ENCODE peak calls at places on chromosome 9, in five cellular contexts. D, I, V, R and Y are unnamed samples.

GRCh38 chr9:120066315-120066714 is 513.7 kb downstream of the CDK5RAP2 start:
- DNase-seq in D (no peak), I (no peak), R (no peak), V (no peak), Y (no peak)

GRCh38 chr9:115373000-115373709 is 255.2 kb upstream of the TNC start:
- DNase-seq in I (peak), D (no peak), R (no peak), V (peak), Y (no peak)

GRCh38 chr9:81264516-81264915 is 424.8 kb downstream of the TLE1 start:
- DNase-seq in I (peak), D (no peak), V (no peak), R (no peak), Y (no peak)

GRCh38 chr9:110370316-110370715 is 32.7 kb upstream of the TXNDC8 start:
- DNase-seq in I (peak), D (no peak), V (no peak), R (no peak), Y (no peak)

GRCh38 chr9:82555408-82555807 is 507.5 kb downstream of the RASEF start:
- DNase-seq in I (peak), V (no peak), D (no peak), R (no peak), Y (no peak)

GRCh38 chr9:16342621-16343020 is 527.8 kb downstream of the BNC2 start:
- DNase-seq in R (no peak), I (no peak), V (no peak), D (no peak), Y (no peak)

GRCh38 chr9:113993838-113994540 is 84.1 kb downstream of the AMBP start:
- DNase-seq in I (peak), D (no peak), R (no peak), V (no peak), Y (no peak)

GRCh38 chr9:6759114-6759977 is 1.6 kb downstream of the KDM4C start:
- DNase-seq in D (peak), I (peak), V (no peak), R (no peak), Y (peak)

GRCh38 chr9:122393284-122393983 is 22.6 kb downstream of the PTGS1 start:
- DNase-seq in I (no peak), R (no peak), D (no peak), V (no peak), Y (no peak)

GRCh38 chr9:121929893-121930875 is 162.9 kb downstream of the TTLL11 start:
- DNase-seq in D (no peak), I (no peak), V (no peak), R (no peak), Y (no peak)

GRCh38 chr9:71072587-71072986 is 48.8 kb downstream of the TRPM3 start:
- DNase-seq in D (no peak), R (no peak), I (no peak), V (no peak), Y (no peak)

GRCh38 chr9:81361311-81361710 is 328.0 kb downstream of the TLE1 start:
- DNase-seq in V (no peak), I (no peak), R (no peak), D (no peak), Y (no peak)

GRCh38 chr9:70263421-70263820 is 4.6 kb downstream of the SMC5 start:
- DNase-seq in R (no peak), V (no peak), D (no peak), I (peak), Y (no peak)

GRCh38 chr9:130924448-130924788 is 14.6 kb downstream of the FIBCD1 start:
- DNase-seq in I (no peak), D (no peak), V (no peak), R (no peak), Y (no peak)

GRCh38 chr9:123637596-123637939 is 281.6 kb downstream of the CRB2 start:
- DNase-seq in D (no peak), I (peak), V (no peak), R (no peak), Y (no peak)

GRCh38 chr9:80028501-80028900 is 456.7 kb downstream of the TLE4 start:
- DNase-seq in D (no peak), V (no peak), I (no peak), R (no peak), Y (no peak)

GRCh38 chr9:113484258-113484730 is 20.8 kb downstream of the RGS3 start:
- DNase-seq in I (peak), D (no peak), V (no peak), R (no peak), Y (no peak)

GRCh38 chr9:21585756-21586752 is 103.9 kb upstream of the IFNE start:
- DNase-seq in R (no peak), D (no peak), I (peak), V (no peak), Y (no peak)

GRCh38 chr9:129604766-129605163 is 16.1 kb downstream of the C9orf50 start:
- DNase-seq in I (no peak), V (no peak), R (no peak), D (no peak), Y (no peak)

GRCh38 chr9:137052998-137053943 is 590 bp downstream of the ENTPD2 start:
- DNase-seq in I (no peak), R (no peak), D (no peak), V (no peak), Y (no peak)

GRCh38 chr9:21078702-21079101 is 960 bp upstream of the IFNB1 start:
- DNase-seq in V (no peak), D (peak), I (no peak), R (peak), Y (peak)

GRCh38 chr9:22005700-22006605 is 3.2 kb downstream of the CDKN2B start:
- DNase-seq in D (no peak), I (peak), R (no peak), V (no peak), Y (no peak)

GRCh38 chr9:126853667-126854066 is 6.8 kb upstream of the ZBTB34 start:
- DNase-seq in V (no peak), R (no peak), D (no peak), I (peak), Y (no peak)

GRCh38 chr9:118529210-118529609 is 825.0 kb downstream of the TLR4 start:
- DNase-seq in D (peak), V (no peak), I (peak), R (peak), Y (no peak)

GRCh38 chr9:134381671-134382505 is 55.6 kb downstream of the RXRA start:
- DNase-seq in R (peak), V (no peak), D (peak), I (no peak), Y (peak)

GRCh38 chr9:30078195-30078594 is 2306.2 kb upstream of the ACO1 start:
- DNase-seq in D (no peak), V (no peak), I (no peak), R (no peak), Y (no peak)

GRCh38 chr9:98962181-98962560 is 18.5 kb downstream of the COL15A1 start:
- DNase-seq in D (no peak), I (no peak), V (no peak), R (no peak), Y (no peak)

GRCh38 chr9:7436754-7437153 is 362.8 kb downstream of the DMAC1 start:
- DNase-seq in V (no peak), D (no peak), R (no peak), I (no peak), Y (no peak)

GRCh38 chr9:104087894-104088293 is 6.2 kb upstream of the SMC2 start:
- DNase-seq in I (no peak), R (no peak), D (no peak), V (no peak), Y (no peak)

GRCh38 chr9:74078647-74079046 is 418.5 kb upstream of the RORB start:
- DNase-seq in D (no peak), V (no peak), I (no peak), R (no peak), Y (no peak)

GRCh38 chr9:97397220-97397619 is 14.7 kb upstream of the TDRD7 start:
- DNase-seq in V (peak), I (no peak), R (no peak), D (no peak), Y (no peak)

GRCh38 chr9:109908459-109909390 is 128.7 kb downstream of the PALM2AKAP2 start:
- DNase-seq in I (peak), R (no peak), V (no peak), D (no peak), Y (no peak)

GRCh38 chr9:87675906-87676515 is 49.9 kb upstream of the CTSL start:
- DNase-seq in D (no peak), V (no peak), I (no peak), R (no peak), Y (no peak)

GRCh38 chr9:113969343-113969742 is 93.2 kb downstream of the ZNF618 start:
- DNase-seq in I (no peak), R (no peak), V (no peak), D (no peak), Y (no peak)

GRCh38 chr9:8890695-8891094 is 1091.1 kb upstream of the DMAC1 start:
- DNase-seq in D (no peak), I (no peak), R (no peak), V (no peak), Y (no peak)

GRCh38 chr9:94086468-94086867 is 2.2 kb downstream of the PTPDC1 start:
- DNase-seq in D (no peak), I (peak), R (no peak), V (no peak), Y (no peak)